ENCODE peak calls at places on chromosomes 7 and 10, in five cellular contexts. X, G, A, S and D are unnamed samples.
A peak's percentile ranks its signal among the peaks of the same experiment; 100 is the strongest.

GRCh38 chr7:37518266-37518665 is 69.6 kb upstream of the ELMO1 start:
- DNase-seq in A (no peak), X (no peak), G (no peak), S (no peak), D (no peak)

GRCh38 chr7:118502235-118502634 is 277.7 kb downstream of the ANKRD7 start:
- DNase-seq in X (no peak), A (no peak), G (no peak), S (no peak), D (no peak)

GRCh38 chr7:152674860-152675760 is 831 bp downstream of the XRCC2 start:
- DNase-seq in A (peak; percentile 66), G (peak; percentile 20), S (no peak), X (no peak), D (peak; percentile 36)

GRCh38 chr7:55365103-55365679 is at the start of gene LANCL2:
- DNase-seq in S (peak; percentile 72), X (no peak), A (peak; percentile 56), G (no peak), D (no peak)

GRCh38 chr7:1735806-1736468 is 65.9 kb downstream of the ELFN1 start:
- DNase-seq in X (no peak), G (no peak), S (no peak), A (no peak), D (no peak)

GRCh38 chr7:149027560-149028345 is 552 bp downstream of the PDIA4 start:
- DNase-seq in X (peak; percentile 34), G (peak; percentile 12), A (peak; percentile 38), S (no peak), D (no peak)

GRCh38 chr10:124252097-124252715 is 158.8 kb upstream of the CHST15 start:
- DNase-seq in G (no peak), S (no peak), A (no peak), X (no peak), D (no peak)

GRCh38 chr7:158810846-158811245 is 18.5 kb downstream of the ESYT2 start:
- DNase-seq in A (no peak), X (no peak), S (no peak), G (no peak), D (no peak)

GRCh38 chr7:95180-95862 is 97.0 kb upstream of the FAM20C start:
- DNase-seq in G (peak; percentile 74), X (no peak), A (peak; percentile 75), S (no peak), D (no peak)

GRCh38 chr10:120077707-120078492 is 185.4 kb downstream of the SEC23IP start:
- DNase-seq in G (peak; percentile 12), X (no peak), A (no peak), S (no peak), D (no peak)
- H3K27ac ChIP-seq in G (no peak overlapping the region), X (no peak overlapping the region), A (no peak overlapping the region), S (no peak overlapping the region), D (no peak overlapping the region)

GRCh38 chr7:88090233-88090632 is 129.6 kb downstream of the SRI start:
- DNase-seq in X (no peak), A (no peak), G (no peak), S (no peak), D (no peak)
- H3K27ac ChIP-seq in X (no peak overlapping the region), A (no peak overlapping the region), G (no peak overlapping the region), S (no peak overlapping the region), D (no peak overlapping the region)

GRCh38 chr7:46600340-46600739 is 679.3 kb upstream of the IGFBP3 start:
- DNase-seq in S (no peak), A (peak; percentile 94), G (no peak), X (no peak), D (no peak)
- H3K27ac ChIP-seq in S (peak overlapping the region; percentile 39), A (no peak overlapping the region), G (no peak overlapping the region), X (peak overlapping the region; percentile 3), D (no peak overlapping the region)

GRCh38 chr10:11402392-11402791 is 209.1 kb downstream of the USP6NL start:
- DNase-seq in X (no peak), A (no peak), G (no peak), S (no peak), D (no peak)
- H3K27ac ChIP-seq in X (no peak overlapping the region), A (no peak overlapping the region), G (no peak overlapping the region), S (no peak overlapping the region), D (no peak overlapping the region)

GRCh38 chr10:13528138-13528874 is 508 bp downstream of the BEND7 start:
- DNase-seq in A (peak; percentile 8), X (peak; percentile 52), S (no peak), G (no peak), D (no peak)

GRCh38 chr10:13529714-13529973 is 830 bp upstream of the BEND7 start:
- DNase-seq in G (no peak), A (no peak), S (no peak), X (no peak), D (no peak)

GRCh38 chr10:13526952-13527863 is 1.6 kb downstream of the BEND7 start:
- DNase-seq in G (peak; percentile 63), X (peak; percentile 90), A (peak; percentile 49), S (no peak), D (no peak)

GRCh38 chr10:13528875-13529713 is at the start of gene BEND7:
- DNase-seq in A (peak; percentile 23), X (peak; percentile 27), G (no peak), S (peak; percentile 59), D (no peak)

GRCh38 chr10:13527864-13528137 is 1.0 kb downstream of the BEND7 start:
- DNase-seq in G (peak; percentile 2), S (no peak), A (no peak), X (peak; percentile 16), D (no peak)
- H3K27ac ChIP-seq in G (no peak overlapping the region), S (peak overlapping the region; percentile 60), A (no peak overlapping the region), X (peak overlapping the region; percentile 67), D (peak overlapping the region; percentile 44)

GRCh38 chr10:12728569-12728968 is 272.9 kb downstream of the CCDC3 start:
- DNase-seq in X (no peak), A (peak; percentile 15), G (no peak), S (no peak), D (no peak)

GRCh38 chr10:12723240-12723639 is 278.3 kb downstream of the CCDC3 start:
- DNase-seq in X (no peak), S (no peak), G (no peak), A (no peak), D (no peak)

GRCh38 chr10:12726971-12727831 is 274.3 kb downstream of the CCDC3 start:
- DNase-seq in A (peak; percentile 14), S (no peak), X (no peak), G (no peak), D (no peak)

GRCh38 chr10:12727832-12728215 is 273.7 kb downstream of the CCDC3 start:
- DNase-seq in A (peak; percentile 65), G (no peak), X (peak; percentile 74), S (no peak), D (no peak)

GRCh38 chr10:12724782-12725579 is 276.5 kb downstream of the CCDC3 start:
- DNase-seq in A (no peak), X (no peak), S (no peak), G (no peak), D (no peak)
- H3K27ac ChIP-seq in A (no peak overlapping the region), X (no peak overlapping the region), S (no peak overlapping the region), G (no peak overlapping the region), D (no peak overlapping the region)

GRCh38 chr7:40733578-40733977 is 598.8 kb downstream of the SUGCT start:
- DNase-seq in X (no peak), A (no peak), S (no peak), G (no peak), D (no peak)
- H3K27ac ChIP-seq in X (no peak overlapping the region), A (peak overlapping the region; percentile 96), S (no peak overlapping the region), G (no peak overlapping the region), D (no peak overlapping the region)